ENCODE peak calls at places on chromosomes 1 and 21, in six cellular contexts. E, F, L, D, B and X are unnamed samples.

GRCh38 chr1:169586395-169587255 is at the start of gene F5:
- DNase-seq in E (peak), F (peak), L (peak), D (peak), B (peak), X (peak)

GRCh38 chr21:46459356-46460112 is 843 bp downstream of the DIP2A start:
- DNase-seq in E (peak), F (peak), L (no peak), D (peak), B (no peak), X (peak)

GRCh38 chr1:67616394-67616985 is 68.5 kb upstream of the GADD45A start:
- DNase-seq in E (peak), F (no peak), L (no peak), D (no peak), B (no peak), X (no peak)

GRCh38 chr1:193143285-193143684 is 21.5 kb downstream of the CDC73 start:
- DNase-seq in E (peak), F (no peak), L (no peak), D (peak), B (no peak), X (no peak)

GRCh38 chr1:177631770-177632169 is 338.1 kb downstream of the SEC16B start:
- DNase-seq in E (no peak), F (no peak), L (no peak), D (no peak), B (no peak), X (no peak)

GRCh38 chr1:221723018-221723917 is 18.6 kb downstream of the DUSP10 start:
- DNase-seq in E (peak), F (no peak), L (no peak), D (peak), B (no peak), X (no peak)

GRCh38 chr1:29122662-29122986 is 1.1 kb downstream of the TMEM200B start:
- DNase-seq in E (peak), F (no peak), L (no peak), D (peak), B (peak), X (peak)

GRCh38 chr1:243748227-243748626 is 101.8 kb downstream of the AKT3 start:
- DNase-seq in E (no peak), F (no peak), L (no peak), D (no peak), B (no peak), X (no peak)

GRCh38 chr1:111952258-111952657 is 37.2 kb downstream of the KCND3 start:
- DNase-seq in E (no peak), F (no peak), L (no peak), D (no peak), B (no peak), X (peak)

GRCh38 chr1:218837051-218837450 is 336.6 kb upstream of the LYPLAL1 start:
- DNase-seq in E (no peak), F (no peak), L (no peak), D (no peak), B (no peak), X (no peak)

GRCh38 chr1:30411206-30411605 is 312.2 kb downstream of the MATN1 start:
- DNase-seq in E (no peak), F (peak), L (no peak), D (no peak), B (no peak), X (no peak)

GRCh38 chr1:119988316-119989067 is 81.0 kb downstream of the NOTCH2 start:
- DNase-seq in E (peak), F (no peak), L (no peak), D (no peak), B (no peak), X (no peak)

GRCh38 chr1:227869281-227869842 is 53.9 kb downstream of the PRSS38 start:
- DNase-seq in E (peak), F (no peak), L (no peak), D (no peak), B (no peak), X (no peak)

GRCh38 chr1:35931424-35932157 is 686 bp downstream of the AGO3 start:
- DNase-seq in E (peak), F (no peak), L (no peak), D (peak), B (no peak), X (peak)

GRCh38 chr1:146031476-146031875 is 9.9 kb upstream of the HJV start:
- DNase-seq in E (no peak), F (no peak), L (no peak), D (no peak), B (no peak), X (no peak)

GRCh38 chr1:98321191-98321590 is 340.3 kb upstream of the SNX7 start:
- DNase-seq in E (peak), F (no peak), L (no peak), D (no peak), B (no peak), X (no peak)

GRCh38 chr1:41883507-41883906 is 35.2 kb downstream of the HIVEP3 start:
- DNase-seq in E (no peak), F (no peak), L (no peak), D (no peak), B (no peak), X (no peak)

GRCh38 chr1:12584900-12585525 is 33.0 kb downstream of the DHRS3 start:
- DNase-seq in E (no peak), F (no peak), L (no peak), D (no peak), B (no peak), X (no peak)

GRCh38 chr1:247228133-247228532 is 27.7 kb upstream of the VN1R5 start:
- DNase-seq in E (peak), F (no peak), L (no peak), D (peak), B (no peak), X (no peak)

GRCh38 chr1:214634267-214634666 is 31.3 kb downstream of the CENPF start:
- DNase-seq in E (no peak), F (no peak), L (no peak), D (no peak), B (no peak), X (no peak)

GRCh38 chr1:30034627-30035521 is 688.5 kb downstream of the MATN1 start:
- DNase-seq in E (peak), F (no peak), L (no peak), D (no peak), B (no peak), X (no peak)

GRCh38 chr1:89724369-89725015 is 91.6 kb downstream of the LRRC8C start:
- DNase-seq in E (peak), F (no peak), L (no peak), D (no peak), B (no peak), X (peak)

GRCh38 chr21:34911360-34911759 is 137.7 kb downstream of the RUNX1 start:
- DNase-seq in E (no peak), F (no peak), L (no peak), D (no peak), B (no peak), X (no peak)

GRCh38 chr1:161933592-161934277 is 89.9 kb downstream of the OLFML2B start:
- DNase-seq in E (no peak), F (no peak), L (no peak), D (no peak), B (no peak), X (no peak)

GRCh38 chr21:39483917-39484316 is 32.1 kb downstream of the SH3BGR start:
- DNase-seq in E (peak), F (no peak), L (no peak), D (peak), B (no peak), X (peak)

GRCh38 chr1:185570962-185571361 is 163.2 kb upstream of the HMCN1 start:
- DNase-seq in E (peak), F (no peak), L (no peak), D (no peak), B (no peak), X (peak)

GRCh38 chr1:78688701-78689100 is 39.1 kb downstream of the IFI44 start:
- DNase-seq in E (peak), F (no peak), L (no peak), D (peak), B (no peak), X (no peak)

GRCh38 chr21:31191553-31191952 is 152.5 kb downstream of the TIAM1 start:
- DNase-seq in E (peak), F (no peak), L (no peak), D (no peak), B (no peak), X (no peak)

GRCh38 chr21:41895643-41896493 is 16.7 kb upstream of the PRDM15 start:
- DNase-seq in E (peak), F (peak), L (no peak), D (no peak), B (no peak), X (no peak)

GRCh38 chr1:230387876-230388275 is 38.3 kb downstream of the PGBD5 start:
- DNase-seq in E (no peak), F (no peak), L (no peak), D (no peak), B (no peak), X (no peak)

GRCh38 chr1:230387296-230387695 is 38.8 kb downstream of the PGBD5 start:
- DNase-seq in E (no peak), F (no peak), L (no peak), D (no peak), B (no peak), X (no peak)

GRCh38 chr1:230392141-230392909 is 33.8 kb downstream of the PGBD5 start:
- DNase-seq in E (no peak), F (no peak), L (no peak), D (no peak), B (no peak), X (no peak)

GRCh38 chr1:230392920-230393521 is 33.1 kb downstream of the PGBD5 start:
- DNase-seq in E (no peak), F (no peak), L (no peak), D (no peak), B (no peak), X (no peak)

DNA sequence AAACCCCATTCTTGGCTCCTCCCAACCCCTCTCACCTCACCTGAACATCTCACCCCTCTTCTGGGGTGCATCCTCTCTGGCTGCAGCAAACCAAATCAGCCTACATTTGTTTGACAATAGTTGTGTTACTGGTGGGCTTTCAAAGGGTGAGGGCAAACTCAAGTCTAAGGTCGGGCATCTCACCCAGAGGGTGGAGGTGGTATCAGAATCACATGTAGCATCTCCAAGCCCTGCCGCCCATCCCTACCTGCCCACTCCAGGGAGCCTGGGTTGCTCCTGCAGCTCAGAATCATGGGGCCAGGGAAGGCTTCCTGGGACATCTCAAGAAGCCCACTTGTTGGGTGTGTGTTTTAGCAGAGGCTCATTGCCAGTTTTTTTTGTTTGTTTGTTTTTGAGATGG is 35.8 kb downstream of the PGBD5 start:
- DNase-seq in E (no peak), F (no peak), L (no peak), D (no peak), B (no peak), X (no peak)
- H3K14ac ChIP-seq in E (no peak), F (no peak), L (no peak), D (no peak), B (no peak), X (no peak)

DNA sequence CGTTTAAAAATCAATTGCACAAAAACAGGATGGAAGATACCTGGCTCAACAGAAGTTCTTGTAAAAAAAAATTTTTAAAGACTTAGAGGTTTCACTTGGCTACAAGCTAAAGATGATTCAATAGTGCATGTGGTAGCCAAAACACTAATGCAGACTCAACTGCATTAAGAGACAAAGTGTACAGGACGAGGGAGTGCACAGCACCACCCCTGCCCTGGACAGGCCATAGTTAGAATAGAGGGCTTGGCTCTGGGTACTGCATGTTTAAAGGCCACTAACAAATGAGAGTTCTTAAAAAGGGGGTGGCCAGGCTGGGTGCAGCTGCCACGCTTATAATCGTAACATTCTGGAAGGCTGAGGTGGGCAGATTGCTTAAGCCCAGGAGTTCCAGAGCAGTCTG is 7.9 kb downstream of the ACKR1 start:
- DNase-seq in E (no peak), F (no peak), L (no peak), D (no peak), B (no peak), X (no peak)
- H3K14ac ChIP-seq in E (no peak), F (no peak), L (no peak), D (no peak), B (no peak), X (no peak)

DNA sequence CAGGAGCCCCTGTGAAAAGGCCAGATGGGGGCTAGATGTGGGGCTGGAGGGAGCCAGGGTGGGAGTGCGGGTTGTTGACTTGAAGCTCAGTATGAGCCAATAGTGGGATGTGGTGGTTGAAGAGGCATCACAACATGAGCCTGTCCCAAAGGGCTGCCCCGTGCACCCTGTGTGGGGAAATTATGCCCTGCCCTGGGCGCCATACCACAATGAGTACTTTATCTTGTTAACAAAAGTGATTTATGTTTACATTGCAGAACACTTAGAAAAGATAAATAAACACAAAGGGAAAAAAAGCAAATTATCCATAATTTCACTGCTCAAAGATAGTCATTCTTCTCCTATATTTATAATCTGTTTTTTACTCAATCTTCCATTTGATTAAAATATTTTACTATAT is 1.6 kb upstream of the NFASC start:
- DNase-seq in E (no peak), F (no peak), L (no peak), D (no peak), B (no peak), X (no peak)
- H3K14ac ChIP-seq in E (no peak), F (no peak), L (no peak), D (no peak), B (no peak), X (no peak)

GRCh38 chr1:156367386-156368156 is 1.4 kb upstream of the RHBG start:
- DNase-seq in E (no peak), F (no peak), L (no peak), D (no peak), B (no peak), X (no peak)
- H3K14ac ChIP-seq in E (no peak), F (no peak), L (no peak), D (no peak), B (no peak), X (peak)

GRCh38 chr1:183514235-183514634 is 41.9 kb downstream of the SMG7 start:
- DNase-seq in E (no peak), F (no peak), L (no peak), D (peak), B (no peak), X (no peak)
- H3K14ac ChIP-seq in E (no peak), F (no peak), L (no peak), D (no peak), B (no peak), X (no peak)

DNA sequence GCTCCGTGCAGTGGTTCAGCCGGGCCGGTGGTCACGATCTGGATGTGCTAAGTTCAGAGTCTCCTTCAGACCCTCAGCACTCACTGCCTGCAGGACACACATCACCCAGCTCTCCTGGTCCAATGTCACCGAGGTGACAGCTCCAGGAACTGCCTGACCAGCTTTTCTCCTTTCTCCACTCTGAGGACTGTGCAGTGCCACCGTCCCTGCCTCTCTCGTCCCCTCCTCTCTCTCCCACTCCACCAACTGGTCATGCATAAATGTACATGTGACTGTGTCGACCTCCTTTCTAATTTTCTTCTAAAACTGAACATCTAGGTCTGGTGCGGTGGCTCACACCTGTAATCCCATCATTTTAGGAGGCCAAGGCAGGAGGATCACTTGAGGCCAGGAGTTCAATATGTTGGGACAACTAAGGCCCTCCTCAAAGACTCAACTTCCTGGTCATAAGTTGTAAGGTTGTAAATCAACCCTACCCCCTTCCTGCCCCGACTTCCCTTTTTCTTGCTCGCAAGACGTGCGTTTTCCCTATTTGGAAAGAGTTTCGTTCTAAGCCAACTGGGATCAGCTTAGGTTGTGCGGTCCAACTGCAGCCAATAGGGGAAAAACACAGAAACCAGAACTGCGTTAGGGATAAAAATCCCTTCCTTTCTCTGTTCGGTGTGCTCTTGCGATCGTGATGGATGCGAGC is 53.1 kb downstream of the MEGF6 start:
- DNase-seq in E (no peak), F (no peak), L (no peak), D (no peak), B (no peak), X (no peak)
- H3K14ac ChIP-seq in E (no peak), F (no peak), L (no peak), D (no peak), B (no peak), X (no peak)

GRCh38 chr1:15993666-15994065 is 10.4 kb upstream of the SRARP start:
- DNase-seq in E (no peak), F (no peak), L (no peak), D (no peak), B (no peak), X (no peak)

GRCh38 chr1:15992187-15992553 is 11.9 kb upstream of the SRARP start:
- DNase-seq in E (no peak), F (no peak), L (no peak), D (no peak), B (no peak), X (no peak)

GRCh38 chr1:15994081-15994480 is 10.0 kb upstream of the SRARP start:
- DNase-seq in E (no peak), F (no peak), L (no peak), D (no peak), B (no peak), X (no peak)

GRCh38 chr1:15991427-15992186 is 12.4 kb upstream of the SRARP start:
- DNase-seq in E (no peak), F (no peak), L (no peak), D (no peak), B (no peak), X (no peak)

DNA sequence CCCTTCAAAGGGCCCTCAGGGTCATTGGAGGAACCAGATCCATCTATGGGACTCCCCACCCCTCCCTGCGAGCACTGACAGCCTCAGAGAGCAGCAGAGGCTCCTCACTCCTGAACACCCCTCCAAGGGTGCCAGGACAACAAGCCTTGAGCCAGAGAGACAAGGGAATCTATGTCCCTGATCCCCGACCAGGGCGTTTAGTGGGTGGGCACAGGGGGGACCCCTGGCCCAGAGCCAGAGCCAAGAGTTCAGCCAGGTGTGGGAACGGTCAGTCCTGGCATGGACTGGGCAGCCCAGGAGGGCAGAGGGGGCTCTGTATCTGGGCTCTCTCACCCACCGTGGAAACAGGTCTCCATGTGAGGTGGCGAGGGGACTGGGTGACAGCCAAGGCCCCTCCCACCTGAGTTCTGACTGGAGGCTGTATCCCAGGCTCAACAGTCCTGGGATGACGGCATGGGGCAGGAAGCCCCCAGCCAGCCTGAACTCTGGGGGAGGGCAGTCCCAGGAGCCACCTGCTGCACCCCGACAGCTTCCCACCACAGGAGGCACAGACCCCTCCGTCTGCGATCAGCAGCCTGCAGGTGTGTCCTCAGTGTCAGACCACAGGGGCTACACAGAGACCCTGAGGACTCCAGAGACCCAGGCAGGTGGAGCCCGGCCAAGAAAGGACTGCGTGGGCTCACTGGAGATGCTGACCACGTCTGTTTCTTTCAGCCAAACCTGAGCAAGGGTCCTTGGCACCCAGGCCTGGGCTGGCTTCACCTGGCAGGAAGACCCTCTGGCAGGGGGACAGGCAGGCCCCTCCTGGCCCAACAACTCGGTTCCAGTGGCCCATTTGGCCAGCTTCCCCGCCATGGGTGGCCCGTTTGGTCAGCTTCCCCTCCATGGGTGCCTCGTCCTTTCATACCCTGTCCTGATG is 11.2 kb upstream of the SRARP start:
- DNase-seq in E (no peak), F (no peak), L (no peak), D (no peak), B (no peak), X (no peak)
- H3K14ac ChIP-seq in E (no peak), F (no peak), L (no peak), D (no peak), B (peak), X (no peak)

DNA sequence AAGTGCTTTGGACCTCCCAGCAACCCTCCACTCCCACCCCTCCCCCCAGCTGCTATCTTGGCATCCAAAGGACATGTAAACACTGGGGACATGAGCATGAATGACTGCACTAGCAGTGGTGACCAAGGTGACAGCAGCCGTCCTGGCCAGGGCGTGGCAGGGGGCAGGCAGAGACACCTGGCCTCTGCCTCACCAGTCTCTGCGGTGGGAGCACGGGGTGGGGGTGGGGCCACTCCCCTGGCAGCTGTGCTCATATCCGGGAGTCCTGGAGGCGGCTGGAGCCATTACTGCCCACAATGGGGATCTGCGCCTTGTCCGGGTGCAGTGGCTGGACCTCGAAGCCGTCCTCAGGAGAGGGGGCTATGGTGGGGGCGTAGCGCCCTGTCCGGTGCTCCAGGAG is 5.9 kb downstream of the CCDC24 start:
- DNase-seq in E (no peak), F (no peak), L (no peak), D (no peak), B (no peak), X (no peak)
- H3K14ac ChIP-seq in E (no peak), F (no peak), L (no peak), D (peak), B (no peak), X (no peak)

GRCh38 chr1:245583081-245583480 is 428.3 kb downstream of the KIF26B start:
- DNase-seq in E (peak), F (no peak), L (no peak), D (no peak), B (no peak), X (peak)
- H3K14ac ChIP-seq in E (no peak), F (no peak), L (no peak), D (no peak), B (no peak), X (no peak)